ENCODE peak calls at places on chromosomes 12 and 14, in eight cellular contexts. K, C, D, I, R, S, P and N are unnamed samples.

GRCh38 chr14:20388159-20388558 is 25.1 kb downstream of the TEP1 start:
- DNase-seq in K (no peak), C (peak), D (no peak), I (no peak), R (no peak), S (no peak), P (no peak), N (no peak)

GRCh38 chr14:65940056-65940735 is 527.7 kb downstream of the FUT8 start:
- DNase-seq in K (no peak), C (no peak), D (no peak), I (no peak), R (no peak), S (no peak), P (no peak), N (no peak)

GRCh38 chr14:88422036-88422435 is 36.6 kb downstream of the SPATA7 start:
- DNase-seq in K (no peak), C (no peak), D (no peak), I (no peak), R (no peak), S (no peak), P (no peak), N (no peak)

GRCh38 chr12:85695316-85695715 is 140.9 kb downstream of the RASSF9 start:
- DNase-seq in K (no peak), C (no peak), D (no peak), I (no peak), R (no peak), S (no peak), P (no peak), N (no peak)

GRCh38 chr14:73785336-73785833 is 66.2 kb upstream of the PTGR2 start:
- DNase-seq in K (no peak), C (no peak), D (no peak), I (no peak), R (no peak), S (no peak), P (peak), N (no peak)

GRCh38 chr14:73723411-73723798 is 9.2 kb upstream of the PNMA1 start:
- DNase-seq in K (no peak), C (no peak), D (no peak), I (no peak), R (no peak), S (no peak), P (no peak), N (no peak)

GRCh38 chr12:110312581-110313360 is 31.7 kb downstream of the ATP2A2 start:
- DNase-seq in K (no peak), C (no peak), D (no peak), I (no peak), R (no peak), S (no peak), P (peak), N (no peak)

GRCh38 chr12:4327293-4327692 is 6.3 kb downstream of the TIGAR start:
- DNase-seq in K (no peak), C (no peak), D (no peak), I (no peak), R (no peak), S (no peak), P (no peak), N (no peak)

GRCh38 chr14:55545779-55546178 is 34.2 kb upstream of the KTN1 start:
- DNase-seq in K (no peak), C (no peak), D (no peak), I (no peak), R (no peak), S (no peak), P (no peak), N (no peak)

GRCh38 chr12:57640156-57641042 is 7.4 kb upstream of the B4GALNT1 start:
- DNase-seq in K (no peak), C (peak), D (no peak), I (no peak), R (no peak), S (no peak), P (no peak), N (no peak)

GRCh38 chr12:108609535-108610335 is 11.9 kb upstream of the TMEM119 start:
- DNase-seq in K (peak), C (peak), D (peak), I (no peak), R (no peak), S (peak), P (peak), N (peak)

GRCh38 chr12:2255301-2255700 is 202.5 kb downstream of the CACNA1C start:
- DNase-seq in K (no peak), C (no peak), D (no peak), I (no peak), R (no peak), S (no peak), P (no peak), N (no peak)

GRCh38 chr14:101113835-101114725 is 210.6 kb upstream of the RTL1 start:
- DNase-seq in K (peak), C (no peak), D (peak), I (no peak), R (no peak), S (peak), P (peak), N (peak)

GRCh38 chr14:77031680-77032482 is 3.4 kb upstream of the IRF2BPL start:
- DNase-seq in K (no peak), C (no peak), D (no peak), I (no peak), R (no peak), S (peak), P (peak), N (no peak)

GRCh38 chr12:58576071-58576470 is 344.2 kb downstream of the LRIG3 start:
- DNase-seq in K (no peak), C (no peak), D (no peak), I (no peak), R (no peak), S (no peak), P (no peak), N (no peak)

GRCh38 chr12:98968896-98969295 is 323.8 kb downstream of the APAF1 start:
- DNase-seq in K (no peak), C (no peak), D (no peak), I (peak), R (no peak), S (no peak), P (peak), N (no peak)